ENCODE peak calls at places on chromosomes 6 and 20, in ten cellular contexts. One of them, this sample, is unnamed.
A peak's percentile ranks its signal among the peaks of the same experiment; 100 is the strongest.

GRCh38 chr20:20624914-20625313 is 87.5 kb downstream of the RALGAPA2 start:
- DNase-seq in right cardiac atrium: no peak
- DNase-seq in activated T-helper 9 cell treated with anti-CD3 and anti-CD28 coated beads, Interleukin-2, amount 50 U/mL, for 16 hours: no peak
- DNase-seq in HTR-8/SVneo: no peak
- DNase-seq in ACHN: no peak
- DNase-seq in central memory CD4-positive, alpha-beta T cell: no peak
- DNase-seq in Ammon's horn: no peak
- DNase-seq in AG08395: no peak
- DNase-seq in RPMI8226: no peak
- DNase-seq in non-pigmented ciliary epithelial cell: no peak
- DNase-seq in this sample: no peak

GRCh38 chr20:49646528-49646927 is 67.2 kb downstream of the B4GALT5 start:
- DNase-seq in central memory CD4-positive, alpha-beta T cell: no peak
- DNase-seq in HTR-8/SVneo: no peak
- DNase-seq in non-pigmented ciliary epithelial cell: no peak
- DNase-seq in RPMI8226: no peak
- DNase-seq in activated T-helper 9 cell treated with anti-CD3 and anti-CD28 coated beads, Interleukin-2, amount 50 U/mL, for 16 hours: no peak
- DNase-seq in ACHN: no peak
- DNase-seq in Ammon's horn: no peak
- DNase-seq in AG08395: no peak
- DNase-seq in right cardiac atrium: no peak
- DNase-seq in this sample: no peak

GRCh38 chr20:25033941-25034335 is 24.0 kb downstream of the ACSS1 start:
- DNase-seq in activated T-helper 9 cell treated with anti-CD3 and anti-CD28 coated beads, Interleukin-2, amount 50 U/mL, for 16 hours: no peak
- DNase-seq in central memory CD4-positive, alpha-beta T cell: no peak
- DNase-seq in HTR-8/SVneo: no peak
- DNase-seq in ACHN: no peak
- DNase-seq in Ammon's horn: no peak
- DNase-seq in AG08395: no peak
- DNase-seq in non-pigmented ciliary epithelial cell: no peak
- DNase-seq in right cardiac atrium: no peak
- DNase-seq in RPMI8226: no peak
- DNase-seq in this sample: no peak

GRCh38 chr20:3864518-3864917 is 17.9 kb downstream of the MAVS start:
- DNase-seq in activated T-helper 9 cell treated with anti-CD3 and anti-CD28 coated beads, Interleukin-2, amount 50 U/mL, for 16 hours: no peak
- DNase-seq in central memory CD4-positive, alpha-beta T cell: no peak
- DNase-seq in non-pigmented ciliary epithelial cell: no peak
- DNase-seq in HTR-8/SVneo: no peak
- DNase-seq in AG08395: no peak
- DNase-seq in Ammon's horn: no peak
- DNase-seq in right cardiac atrium: no peak
- DNase-seq in RPMI8226: no peak
- DNase-seq in ACHN: no peak
- DNase-seq in this sample: no peak

GRCh38 chr6:100304575-100304974 is 160.1 kb downstream of the SIM1 start:
- DNase-seq in Ammon's horn: no peak
- DNase-seq in AG08395: no peak
- DNase-seq in non-pigmented ciliary epithelial cell: no peak
- DNase-seq in central memory CD4-positive, alpha-beta T cell: no peak
- DNase-seq in activated T-helper 9 cell treated with anti-CD3 and anti-CD28 coated beads, Interleukin-2, amount 50 U/mL, for 16 hours: no peak
- DNase-seq in RPMI8226: no peak
- DNase-seq in ACHN: no peak
- DNase-seq in right cardiac atrium: no peak
- DNase-seq in HTR-8/SVneo: no peak
- DNase-seq in this sample: no peak

GRCh38 chr6:39792501-39793450 is 600 bp downstream of the DAAM2 start:
- DNase-seq in HTR-8/SVneo: no peak
- DNase-seq in non-pigmented ciliary epithelial cell: no peak
- DNase-seq in activated T-helper 9 cell treated with anti-CD3 and anti-CD28 coated beads, Interleukin-2, amount 50 U/mL, for 16 hours: no peak
- DNase-seq in central memory CD4-positive, alpha-beta T cell: no peak
- DNase-seq in RPMI8226: no peak
- DNase-seq in ACHN: no peak
- DNase-seq in right cardiac atrium: peak; percentile 30
- DNase-seq in AG08395: no peak
- DNase-seq in Ammon's horn: no peak
- DNase-seq in this sample: no peak

GRCh38 chr6:10733151-10733715 is 10.4 kb downstream of the TMEM14C start:
- DNase-seq in activated T-helper 9 cell treated with anti-CD3 and anti-CD28 coated beads, Interleukin-2, amount 50 U/mL, for 16 hours: no peak
- DNase-seq in AG08395: no peak
- DNase-seq in ACHN: no peak
- DNase-seq in central memory CD4-positive, alpha-beta T cell: no peak
- DNase-seq in Ammon's horn: no peak
- DNase-seq in non-pigmented ciliary epithelial cell: no peak
- DNase-seq in HTR-8/SVneo: no peak
- DNase-seq in RPMI8226: no peak
- DNase-seq in right cardiac atrium: no peak
- DNase-seq in this sample: no peak

GRCh38 chr6:11370191-11371018 is 137.9 kb upstream of the NEDD9 start:
- DNase-seq in AG08395: no peak
- DNase-seq in Ammon's horn: no peak
- DNase-seq in ACHN: no peak
- DNase-seq in activated T-helper 9 cell treated with anti-CD3 and anti-CD28 coated beads, Interleukin-2, amount 50 U/mL, for 16 hours: no peak
- DNase-seq in non-pigmented ciliary epithelial cell: no peak
- DNase-seq in central memory CD4-positive, alpha-beta T cell: no peak
- DNase-seq in right cardiac atrium: no peak
- DNase-seq in HTR-8/SVneo: no peak
- DNase-seq in RPMI8226: no peak
- DNase-seq in this sample: no peak

GRCh38 chr6:385614-386013 is 5.9 kb upstream of the IRF4 start:
- DNase-seq in AG08395: no peak
- DNase-seq in central memory CD4-positive, alpha-beta T cell: no peak
- DNase-seq in HTR-8/SVneo: no peak
- DNase-seq in ACHN: no peak
- DNase-seq in Ammon's horn: no peak
- DNase-seq in right cardiac atrium: no peak
- DNase-seq in activated T-helper 9 cell treated with anti-CD3 and anti-CD28 coated beads, Interleukin-2, amount 50 U/mL, for 16 hours: no peak
- DNase-seq in RPMI8226: no peak
- DNase-seq in non-pigmented ciliary epithelial cell: no peak
- DNase-seq in this sample: no peak

GRCh38 chr6:25617997-25618396 is 34.0 kb upstream of the SCGN start:
- DNase-seq in AG08395: no peak
- DNase-seq in non-pigmented ciliary epithelial cell: no peak
- DNase-seq in RPMI8226: no peak
- DNase-seq in activated T-helper 9 cell treated with anti-CD3 and anti-CD28 coated beads, Interleukin-2, amount 50 U/mL, for 16 hours: no peak
- DNase-seq in right cardiac atrium: no peak
- DNase-seq in Ammon's horn: no peak
- DNase-seq in ACHN: no peak
- DNase-seq in HTR-8/SVneo: no peak
- DNase-seq in central memory CD4-positive, alpha-beta T cell: no peak
- DNase-seq in this sample: no peak

GRCh38 chr6:139369568-139370046 is 4.8 kb downstream of the CITED2 start:
- DNase-seq in Ammon's horn: peak; percentile 39
- DNase-seq in right cardiac atrium: no peak
- DNase-seq in activated T-helper 9 cell treated with anti-CD3 and anti-CD28 coated beads, Interleukin-2, amount 50 U/mL, for 16 hours: no peak
- DNase-seq in AG08395: peak; percentile 63
- DNase-seq in non-pigmented ciliary epithelial cell: no peak
- DNase-seq in central memory CD4-positive, alpha-beta T cell: peak; percentile 44
- DNase-seq in ACHN: peak; percentile 69
- DNase-seq in RPMI8226: peak; percentile 65
- DNase-seq in HTR-8/SVneo: no peak
- DNase-seq in this sample: no peak

GRCh38 chr6:34459899-34460593 is 5.8 kb upstream of the PACSIN1 start:
- DNase-seq in activated T-helper 9 cell treated with anti-CD3 and anti-CD28 coated beads, Interleukin-2, amount 50 U/mL, for 16 hours: peak; percentile 19
- DNase-seq in non-pigmented ciliary epithelial cell: peak; percentile 15
- DNase-seq in central memory CD4-positive, alpha-beta T cell: peak; percentile 48
- DNase-seq in ACHN: peak; percentile 57
- DNase-seq in right cardiac atrium: no peak
- DNase-seq in RPMI8226: peak; percentile 64
- DNase-seq in HTR-8/SVneo: peak; percentile 41
- DNase-seq in Ammon's horn: peak; percentile 63
- DNase-seq in AG08395: peak; percentile 32
- DNase-seq in this sample: no peak

GRCh38 chr6:97177905-97178304 is 105.1 kb downstream of the MMS22L start:
- DNase-seq in activated T-helper 9 cell treated with anti-CD3 and anti-CD28 coated beads, Interleukin-2, amount 50 U/mL, for 16 hours: no peak
- DNase-seq in RPMI8226: no peak
- DNase-seq in ACHN: no peak
- DNase-seq in AG08395: no peak
- DNase-seq in right cardiac atrium: no peak
- DNase-seq in central memory CD4-positive, alpha-beta T cell: no peak
- DNase-seq in Ammon's horn: no peak
- DNase-seq in non-pigmented ciliary epithelial cell: peak; percentile 51
- DNase-seq in HTR-8/SVneo: no peak
- DNase-seq in this sample: no peak

GRCh38 chr6:42007753-42008528 is 42.4 kb upstream of the TAF8 start:
- DNase-seq in RPMI8226: no peak
- DNase-seq in ACHN: no peak
- DNase-seq in central memory CD4-positive, alpha-beta T cell: no peak
- DNase-seq in HTR-8/SVneo: no peak
- DNase-seq in non-pigmented ciliary epithelial cell: no peak
- DNase-seq in Ammon's horn: no peak
- DNase-seq in right cardiac atrium: no peak
- DNase-seq in activated T-helper 9 cell treated with anti-CD3 and anti-CD28 coated beads, Interleukin-2, amount 50 U/mL, for 16 hours: no peak
- DNase-seq in AG08395: no peak
- DNase-seq in this sample: no peak

GRCh38 chr20:25537890-25538289 is 47.4 kb downstream of the NINL start:
- DNase-seq in right cardiac atrium: no peak
- DNase-seq in central memory CD4-positive, alpha-beta T cell: no peak
- DNase-seq in RPMI8226: no peak
- DNase-seq in Ammon's horn: no peak
- DNase-seq in ACHN: no peak
- DNase-seq in activated T-helper 9 cell treated with anti-CD3 and anti-CD28 coated beads, Interleukin-2, amount 50 U/mL, for 16 hours: no peak
- DNase-seq in non-pigmented ciliary epithelial cell: no peak
- DNase-seq in HTR-8/SVneo: no peak
- DNase-seq in AG08395: no peak
- DNase-seq in this sample: no peak

GRCh38 chr6:64904616-64905015 is 802.4 kb downstream of the EYS start:
- DNase-seq in activated T-helper 9 cell treated with anti-CD3 and anti-CD28 coated beads, Interleukin-2, amount 50 U/mL, for 16 hours: no peak
- DNase-seq in central memory CD4-positive, alpha-beta T cell: no peak
- DNase-seq in right cardiac atrium: no peak
- DNase-seq in RPMI8226: no peak
- DNase-seq in HTR-8/SVneo: no peak
- DNase-seq in ACHN: no peak
- DNase-seq in non-pigmented ciliary epithelial cell: no peak
- DNase-seq in Ammon's horn: no peak
- DNase-seq in AG08395: no peak
- DNase-seq in this sample: no peak

GRCh38 chr6:47187883-47188587 is 121.7 kb downstream of the TNFRSF21 start:
- DNase-seq in HTR-8/SVneo: no peak
- DNase-seq in activated T-helper 9 cell treated with anti-CD3 and anti-CD28 coated beads, Interleukin-2, amount 50 U/mL, for 16 hours: no peak
- DNase-seq in RPMI8226: no peak
- DNase-seq in right cardiac atrium: no peak
- DNase-seq in non-pigmented ciliary epithelial cell: no peak
- DNase-seq in AG08395: no peak
- DNase-seq in central memory CD4-positive, alpha-beta T cell: no peak
- DNase-seq in Ammon's horn: no peak
- DNase-seq in ACHN: no peak
- DNase-seq in this sample: no peak

GRCh38 chr6:7542065-7542877 is 800 bp downstream of the DSP start:
- DNase-seq in central memory CD4-positive, alpha-beta T cell: no peak
- DNase-seq in non-pigmented ciliary epithelial cell: no peak
- DNase-seq in right cardiac atrium: peak; percentile 41
- DNase-seq in AG08395: peak; percentile 18
- DNase-seq in Ammon's horn: no peak
- DNase-seq in RPMI8226: peak; percentile 45
- DNase-seq in activated T-helper 9 cell treated with anti-CD3 and anti-CD28 coated beads, Interleukin-2, amount 50 U/mL, for 16 hours: no peak
- DNase-seq in HTR-8/SVneo: peak; percentile 38
- DNase-seq in ACHN: peak; percentile 21
- DNase-seq in this sample: peak; percentile 55

GRCh38 chr6:111620168-111620567 is 14.5 kb upstream of the TRAF3IP2 start:
- DNase-seq in ACHN: no peak
- DNase-seq in RPMI8226: no peak
- DNase-seq in AG08395: no peak
- DNase-seq in non-pigmented ciliary epithelial cell: no peak
- DNase-seq in central memory CD4-positive, alpha-beta T cell: no peak
- DNase-seq in activated T-helper 9 cell treated with anti-CD3 and anti-CD28 coated beads, Interleukin-2, amount 50 U/mL, for 16 hours: no peak
- DNase-seq in right cardiac atrium: no peak
- DNase-seq in HTR-8/SVneo: no peak
- DNase-seq in Ammon's horn: no peak
- DNase-seq in this sample: no peak

GRCh38 chr6:142459267-142459666 is 157.5 kb downstream of the ADGRG6 start:
- DNase-seq in AG08395: peak; percentile 28
- DNase-seq in HTR-8/SVneo: no peak
- DNase-seq in ACHN: no peak
- DNase-seq in right cardiac atrium: no peak
- DNase-seq in non-pigmented ciliary epithelial cell: no peak
- DNase-seq in Ammon's horn: no peak
- DNase-seq in central memory CD4-positive, alpha-beta T cell: no peak
- DNase-seq in RPMI8226: no peak
- DNase-seq in activated T-helper 9 cell treated with anti-CD3 and anti-CD28 coated beads, Interleukin-2, amount 50 U/mL, for 16 hours: no peak
- DNase-seq in this sample: no peak

GRCh38 chr20:19701449-19701848 is 56.6 kb upstream of the RIN2 start:
- DNase-seq in right cardiac atrium: no peak
- DNase-seq in AG08395: no peak
- DNase-seq in ACHN: no peak
- DNase-seq in central memory CD4-positive, alpha-beta T cell: no peak
- DNase-seq in non-pigmented ciliary epithelial cell: no peak
- DNase-seq in RPMI8226: peak; percentile 35
- DNase-seq in activated T-helper 9 cell treated with anti-CD3 and anti-CD28 coated beads, Interleukin-2, amount 50 U/mL, for 16 hours: no peak
- DNase-seq in HTR-8/SVneo: no peak
- DNase-seq in Ammon's horn: no peak
- DNase-seq in this sample: no peak